ENCODE peak calls at places on chromosomes 6 and 20, in four cellular contexts. R is ovary, A is tibial nerve, G is lower leg skin. F is an unnamed sample.

GRCh38 chr20:1186367-1186991 is 1.7 kb upstream of the TMEM74B start:
- DNase-seq in R (no peak), A (no peak), G (no peak), F (no peak)

GRCh38 chr20:4740774-4741431 is 19.2 kb downstream of the PRND start:
- DNase-seq in R (peak), A (peak), G (no peak), F (peak)

GRCh38 chr6:158357570-158358216 is 45.4 kb downstream of the TULP4 start:
- DNase-seq in R (no peak), A (no peak), G (no peak), F (no peak)

GRCh38 chr6:21969192-21969591 is 327.6 kb downstream of the PRL start:
- DNase-seq in R (no peak), A (no peak), G (no peak), F (no peak)

GRCh38 chr20:59743767-59744485 is 139.6 kb downstream of the PHACTR3 start:
- DNase-seq in R (no peak), A (no peak), G (no peak), F (no peak)

GRCh38 chr6:137673603-137674002 is 179.4 kb upstream of the OLIG3 start:
- DNase-seq in R (no peak), A (no peak), G (no peak), F (no peak)

GRCh38 chr20:23766531-23766930 is 15.8 kb upstream of the CST1 start:
- DNase-seq in R (no peak), A (no peak), G (no peak), F (no peak)

GRCh38 chr6:129183681-129184216 is 300.8 kb downstream of the LAMA2 start:
- DNase-seq in R (no peak), A (no peak), G (no peak), F (no peak)

GRCh38 chr6:98137391-98137790 is 697.0 kb upstream of the POU3F2 start:
- DNase-seq in R (no peak), A (no peak), G (no peak), F (no peak)

GRCh38 chr20:46004187-46004586 is 4.5 kb upstream of the MMP9 start:
- DNase-seq in R (no peak), A (no peak), G (no peak), F (no peak)

DNA sequence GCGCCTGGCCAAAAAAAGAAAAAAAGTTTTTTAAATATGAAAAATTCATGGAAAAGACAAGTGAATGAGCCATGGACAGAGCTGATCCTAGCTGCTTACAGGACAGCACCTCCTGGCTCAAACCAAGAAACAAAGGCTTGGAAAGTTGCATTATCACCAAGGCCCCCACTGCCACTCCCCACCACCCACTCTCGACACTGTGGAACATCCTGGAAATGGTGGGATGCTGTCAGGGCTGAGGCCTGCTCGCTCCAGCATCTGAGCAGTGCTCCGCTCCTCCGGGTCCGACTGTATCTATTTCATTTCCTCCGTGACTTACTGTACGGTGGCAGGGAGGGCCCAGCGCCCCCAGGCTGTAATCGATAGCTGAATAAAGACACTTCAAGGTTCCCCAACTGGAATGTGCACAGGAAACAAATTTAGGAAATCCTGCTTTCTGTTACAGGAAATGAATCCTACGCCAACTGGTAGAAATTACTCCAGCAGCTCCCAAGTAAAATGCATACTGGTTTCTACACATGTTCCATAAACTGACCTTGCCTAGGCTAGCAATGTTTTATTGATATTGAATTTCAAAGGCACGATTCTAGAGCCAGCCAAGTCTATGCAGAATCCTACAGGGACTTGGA is 109.5 kb upstream of the NFATC2 start:
- DNase-seq in R (no peak), A (no peak), G (no peak), F (no peak)
- TF ChIP-seq POLR2A in R (no peak), A (no peak), G (no peak), F (no peak)

GRCh38 chr6:31092769-31093505 is 19.4 kb downstream of the C6orf15 start:
- DNase-seq in R (no peak), A (no peak), G (no peak), F (no peak)

GRCh38 chr6:31090275-31090972 is 22.0 kb downstream of the C6orf15 start:
- DNase-seq in R (no peak), A (no peak), G (no peak), F (no peak)

GRCh38 chr6:31092238-31092637 is 20.1 kb downstream of the C6orf15 start:
- DNase-seq in R (no peak), A (no peak), G (no peak), F (no peak)

GRCh38 chr6:31090973-31091364 is 21.4 kb downstream of the C6orf15 start:
- DNase-seq in R (no peak), A (no peak), G (no peak), F (no peak)

GRCh38 chr6:31091680-31092079 is 20.7 kb downstream of the C6orf15 start:
- DNase-seq in R (no peak), A (no peak), G (no peak), F (no peak)
- TF ChIP-seq POLR2A in R (no peak), A (no peak), G (no peak), F (no peak)

GRCh38 chr6:111088668-111089003 is 1.3 kb downstream of the SLC16A10 start:
- DNase-seq in R (no peak), A (no peak), G (no peak), F (no peak)

GRCh38 chr6:111086685-111087084 is 618 bp upstream of the SLC16A10 start:
- DNase-seq in R (no peak), A (no peak), G (no peak), F (no peak)

GRCh38 chr6:111090766-111091165 is 3.5 kb downstream of the SLC16A10 start:
- DNase-seq in R (no peak), A (no peak), G (no peak), F (no peak)

GRCh38 chr6:111087106-111087835 is at the start of gene SLC16A10:
- DNase-seq in R (peak), A (no peak), G (peak), F (peak)

GRCh38 chr6:111087871-111088667 is 766 bp downstream of the SLC16A10 start:
- DNase-seq in R (peak), A (no peak), G (no peak), F (peak)
- TF ChIP-seq POLR2A in R (no peak), A (no peak), G (no peak), F (no peak)

DNA sequence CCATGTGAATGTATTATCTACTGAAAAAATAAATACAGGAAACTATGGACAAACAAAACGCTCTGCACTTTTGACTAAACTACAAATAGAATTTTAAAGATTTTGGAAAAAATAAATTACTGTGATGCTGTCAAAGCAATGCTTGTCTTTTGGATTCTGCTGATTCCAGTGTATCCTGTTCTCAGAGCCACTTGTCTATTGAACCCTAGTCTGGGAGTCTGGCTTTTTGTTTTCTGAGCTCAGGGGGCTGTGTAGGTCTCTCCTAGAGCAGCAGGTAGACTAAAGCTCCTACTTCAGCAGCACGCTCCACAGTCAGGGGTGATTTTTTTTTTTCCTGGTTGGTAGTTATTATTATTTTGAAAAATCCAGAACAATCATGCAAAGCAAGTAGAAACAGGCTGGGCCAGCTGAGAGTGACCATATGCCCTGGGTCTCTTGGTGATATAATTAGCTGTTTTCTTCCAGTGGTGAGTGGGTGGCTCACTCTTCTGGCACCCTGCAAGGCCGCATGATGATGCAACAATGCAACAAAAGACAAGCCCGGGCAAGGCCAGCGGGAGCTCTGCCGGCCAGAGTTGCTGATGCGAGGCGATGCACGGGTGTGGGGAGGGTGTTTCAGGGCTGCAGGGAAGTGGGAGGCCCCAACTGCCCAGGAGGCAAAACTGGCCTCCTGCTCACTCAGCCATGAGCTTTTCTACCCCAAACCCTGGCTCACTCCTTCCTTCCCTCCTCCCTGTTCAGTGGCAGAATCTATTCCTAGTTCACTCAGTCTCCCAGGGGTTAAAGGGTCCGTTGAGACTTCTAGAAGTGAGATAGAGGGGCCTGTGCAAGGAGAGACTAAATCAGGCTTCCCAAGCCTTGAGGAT is 11.6 kb upstream of the CDKN1A start:
- DNase-seq in R (peak), A (peak), G (peak), F (peak)
- TF ChIP-seq POLR2A in R (no peak), A (no peak), G (no peak), F (no peak)

GRCh38 chr6:33203443-33204164 is 851 bp upstream of the HSD17B8 start:
- DNase-seq in R (no peak), A (no peak), G (no peak), F (no peak)

GRCh38 chr6:33206027-33206863 is 1.8 kb downstream of the HSD17B8 start:
- DNase-seq in R (no peak), A (no peak), G (no peak), F (no peak)

GRCh38 chr6:33205172-33206026 is 944 bp downstream of the HSD17B8 start:
- DNase-seq in R (no peak), A (no peak), G (no peak), F (no peak)

GRCh38 chr6:33204165-33204414 is 365 bp upstream of the HSD17B8 start:
- DNase-seq in R (no peak), A (no peak), G (no peak), F (no peak)

GRCh38 chr6:33204415-33205171 is at the start of gene HSD17B8:
- DNase-seq in R (peak), A (peak), G (peak), F (peak)
- TF ChIP-seq POLR2A in R (no peak), A (peak), G (no peak), F (peak)

GRCh38 chr6:32969685-32970412 is 1.5 kb downstream of the BRD2 start:
- DNase-seq in R (peak), A (peak), G (peak), F (peak)

GRCh38 chr6:32971581-32972352 is 3.4 kb downstream of the BRD2 start:
- DNase-seq in R (peak), A (peak), G (peak), F (peak)

GRCh38 chr6:32972353-32973143 is 4.2 kb downstream of the BRD2 start:
- DNase-seq in R (no peak), A (no peak), G (no peak), F (no peak)

GRCh38 chr6:32970413-32971244 is 2.2 kb downstream of the BRD2 start:
- DNase-seq in R (peak), A (peak), G (peak), F (peak)

DNA sequence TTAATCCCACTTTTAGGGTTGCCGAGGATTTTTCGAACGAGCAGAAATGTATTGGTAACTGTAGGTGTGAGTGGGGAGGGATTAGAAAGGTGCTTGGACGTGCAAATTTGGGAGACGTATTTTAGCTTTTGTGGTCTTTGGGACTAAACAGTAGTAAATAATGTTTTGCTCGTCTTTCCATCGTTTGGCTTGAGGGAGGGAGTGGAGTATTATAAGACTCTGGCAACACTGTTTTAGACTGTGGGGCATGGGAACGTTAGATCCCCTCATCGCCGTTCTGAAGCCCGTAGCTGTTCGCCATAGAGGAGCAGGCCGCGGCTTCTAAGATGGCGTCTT is 2.8 kb downstream of the BRD2 start:
- DNase-seq in R (no peak), A (no peak), G (no peak), F (no peak)
- TF ChIP-seq POLR2A in R (no peak), A (no peak), G (no peak), F (no peak)